ENCODE peak calls at places on chromosomes 16 and 17, in five cellular contexts. I, A, T, J and F are unnamed samples.

GRCh38 chr16:2478273-2478672 is 3.3 kb downstream of the TBC1D24 start:
- DNase-seq in T (no peak), A (no peak), J (no peak), I (no peak), F (no peak)

GRCh38 chr16:87661561-87661960 is 59.3 kb downstream of the JPH3 start:
- DNase-seq in I (peak; percentile 83), J (no peak), A (peak; percentile 45), T (no peak), F (no peak)

GRCh38 chr16:10876799-10877341 is at the start of gene CIITA:
- DNase-seq in A (peak; percentile 96), J (peak; percentile 72), I (no peak), T (no peak), F (no peak)

GRCh38 chr17:56064506-56064905 is 88.8 kb upstream of the ANKFN1 start:
- DNase-seq in I (peak; percentile 70), J (no peak), A (no peak), T (no peak), F (no peak)

GRCh38 chr16:4435668-4436067 is 10.0 kb downstream of the DNAJA3 start:
- DNase-seq in J (no peak), A (no peak), I (no peak), T (no peak), F (no peak)

GRCh38 chr16:243348-243747 is 8.7 kb downstream of the FAM234A start:
- DNase-seq in I (no peak), T (no peak), A (no peak), J (no peak), F (no peak)

GRCh38 chr17:78737332-78737731 is 44.7 kb downstream of the CYTH1 start:
- DNase-seq in J (no peak), T (no peak), A (no peak), I (no peak), F (no peak)

GRCh38 chr17:54992797-54993639 is 24.5 kb downstream of the STXBP4 start:
- DNase-seq in I (peak; percentile 63), J (no peak), T (no peak), A (no peak), F (no peak)

GRCh38 chr17:51353296-51353695 is 93.0 kb downstream of the UTP18 start:
- DNase-seq in J (no peak), A (no peak), I (no peak), T (no peak), F (no peak)

GRCh38 chr16:81416749-81417148 is 27.9 kb upstream of the CMIP start:
- DNase-seq in A (no peak), I (no peak), T (no peak), J (no peak), F (no peak)

GRCh38 chr17:71409712-71410111 is 711.1 kb upstream of the SOX9 start:
- DNase-seq in A (no peak), T (no peak), I (no peak), J (no peak), F (no peak)

GRCh38 chr16:85205747-85206471 is 93.6 kb upstream of the CIBAR2 start:
- DNase-seq in J (peak; percentile 40), A (no peak), I (no peak), T (no peak), F (no peak)

GRCh38 chr17:9470171-9470570 is 105.4 kb downstream of the STX8 start:
- DNase-seq in I (no peak), T (no peak), A (no peak), J (no peak), F (no peak)

GRCh38 chr16:15484662-15485061 is 50.3 kb downstream of the BMERB1 start:
- DNase-seq in I (no peak), A (no peak), T (no peak), J (no peak), F (no peak)

GRCh38 chr17:38464723-38465419 is 36.6 kb downstream of the ARHGAP23 start:
- DNase-seq in I (peak; percentile 55), T (peak; percentile 97), A (no peak), J (peak; percentile 42), F (no peak)

GRCh38 chr17:39747745-39748144 is 10.0 kb downstream of the GRB7 start:
- DNase-seq in T (no peak), J (no peak), A (no peak), I (no peak), F (no peak)

GRCh38 chr17:9241774-9242496 is 220.6 kb downstream of the NTN1 start:
- DNase-seq in J (peak; percentile 29), I (no peak), A (no peak), T (no peak), F (no peak)

GRCh38 chr17:81995463-81996231 is 18.2 kb downstream of the ASPSCR1 start:
- DNase-seq in A (no peak), T (no peak), I (no peak), J (no peak), F (no peak)

GRCh38 chr16:47143329-47143676 is 442 bp downstream of the NETO2 start:
- DNase-seq in T (no peak), I (peak; percentile 89), A (no peak), J (peak; percentile 44), F (no peak)

GRCh38 chr17:28643979-28644781 is 778 bp downstream of the BLTP2 start:
- DNase-seq in T (no peak), J (peak; percentile 69), A (peak; percentile 54), I (peak; percentile 76), F (peak; percentile 90)

GRCh38 chr16:85843471-85844168 is 44.1 kb downstream of the COX4I1 start:
- DNase-seq in J (no peak), I (no peak), A (no peak), T (no peak), F (no peak)

GRCh38 chr16:28975158-28975603 is 603 bp downstream of the SPNS1 start:
- DNase-seq in T (no peak), I (peak; percentile 18), A (no peak), J (no peak), F (no peak)

GRCh38 chr16:84643180-84643583 is 5.1 kb upstream of the KLHL36 start:
- DNase-seq in J (peak; percentile 56), A (peak; percentile 86), I (no peak), T (peak; percentile 93), F (no peak)

GRCh38 chr17:63841350-63842172 is 924 bp downstream of the SMARCD2 start:
- DNase-seq in T (peak; percentile 85), A (no peak), J (peak; percentile 65), I (peak; percentile 71), F (no peak)

GRCh38 chr16:82867425-82867824 is 240.7 kb downstream of the CDH13 start:
- DNase-seq in T (no peak), A (no peak), J (peak; percentile 13), I (no peak), F (no peak)

GRCh38 chr17:82859431-82860403 is 19.9 kb upstream of the ZNF750 start:
- DNase-seq in J (no peak), A (no peak), T (no peak), I (peak; percentile 46), F (no peak)

DNA sequence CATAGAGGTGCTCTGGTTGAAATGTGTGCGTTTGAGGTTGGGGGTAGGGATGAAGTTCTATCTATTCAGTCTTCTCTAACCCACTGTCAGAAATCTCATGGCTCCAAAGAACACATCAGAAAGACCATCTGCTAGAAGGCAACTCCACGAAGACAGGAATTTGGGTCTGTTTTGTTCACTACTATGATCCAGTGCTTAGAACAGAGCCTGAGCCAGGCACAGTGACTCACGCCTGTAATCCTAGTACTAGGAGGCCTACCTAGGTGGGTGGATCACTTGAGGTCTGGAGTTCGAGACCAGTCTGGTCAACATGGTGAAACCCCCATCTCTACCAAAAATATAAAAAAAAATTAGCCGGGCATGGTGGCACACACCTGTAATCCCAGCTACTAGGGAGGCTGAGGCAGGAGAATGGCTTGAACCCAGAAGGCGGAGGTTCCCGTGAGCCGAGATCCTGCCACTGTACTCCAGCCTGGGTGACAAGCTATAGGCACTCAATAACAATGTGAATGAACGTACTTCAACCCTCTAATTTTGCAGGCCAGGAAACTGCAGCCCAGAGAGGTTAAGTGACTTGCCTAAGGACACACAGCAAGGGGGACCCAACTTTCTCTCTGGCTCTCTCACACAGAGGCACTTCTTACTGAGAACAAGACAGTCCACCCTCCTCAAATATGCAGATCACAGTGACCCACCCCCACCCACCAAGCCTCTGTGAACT is 2.2 kb downstream of the CASKIN2 start:
- DNase-seq in J (no peak), I (no peak), T (no peak), A (no peak), F (no peak)
- H3K27ac ChIP-seq in J (no peak overlapping the region), I (no peak overlapping the region), T (peak overlapping the region; percentile 87), A (no peak overlapping the region), F (peak overlapping the region; percentile 92)

DNA sequence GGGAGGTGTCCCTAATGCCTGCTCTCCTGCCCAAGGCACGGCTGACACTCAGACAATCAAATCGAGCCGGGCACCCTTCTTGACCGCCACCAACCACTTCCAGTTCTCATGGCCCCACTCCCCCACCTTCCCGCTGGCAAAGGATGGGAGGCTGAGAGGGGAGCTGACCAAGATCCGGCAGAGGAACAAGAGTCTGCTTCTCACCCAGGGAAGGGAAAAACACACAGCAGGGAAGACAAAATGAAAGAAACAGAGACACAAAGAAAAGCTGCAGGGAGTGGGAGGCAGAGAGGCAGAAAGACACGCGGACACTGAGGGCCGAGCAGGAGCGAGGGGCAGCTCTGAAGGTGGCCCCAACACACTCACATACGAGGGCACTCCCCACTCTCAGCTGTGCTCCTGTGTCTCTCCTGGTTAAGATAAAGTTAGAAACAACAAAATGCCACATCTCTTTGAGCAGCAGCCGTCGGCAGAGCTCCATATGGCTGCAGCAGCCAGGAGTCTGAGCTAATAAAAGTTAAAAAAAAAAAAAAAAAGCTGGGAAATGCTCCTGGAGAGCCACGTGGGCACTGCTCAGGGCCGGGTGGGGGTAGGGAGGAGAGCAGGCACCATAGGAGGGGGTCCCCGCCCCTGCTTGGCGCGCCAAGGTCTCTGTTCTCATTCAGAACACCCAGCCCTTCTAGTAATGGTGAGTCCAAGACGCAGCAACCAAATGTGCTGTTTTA is 7.4 kb downstream of the LRRC75A start:
- DNase-seq in T (no peak), J (no peak), A (no peak), I (peak; percentile 38), F (no peak)
- H3K4me3 ChIP-seq in T (peak overlapping the region; percentile 21), J (no peak overlapping the region), A (no peak overlapping the region), I (peak overlapping the region; percentile 22), F (peak overlapping the region; percentile 31)

DNA sequence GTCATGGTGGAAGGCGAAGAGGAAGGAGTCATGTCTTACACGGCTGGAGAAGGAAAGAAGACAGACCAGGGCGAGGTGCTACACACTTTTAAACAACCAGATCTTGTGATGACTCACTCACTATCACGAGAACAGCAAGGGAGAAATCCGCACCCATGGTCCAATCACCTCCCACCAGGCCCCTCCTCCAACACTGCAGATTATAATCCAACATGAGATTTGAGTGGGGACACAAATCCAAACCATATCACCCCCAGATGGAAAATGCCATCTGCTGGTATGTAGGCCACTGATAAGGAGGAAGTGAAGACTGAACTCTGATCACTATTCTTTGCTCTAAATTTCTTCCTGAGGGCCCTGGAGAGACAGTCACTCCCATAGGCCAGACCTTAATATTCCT is 7.5 kb upstream of the ITGAX start:
- DNase-seq in T (no peak), A (no peak), J (no peak), I (no peak), F (no peak)
- H3K27ac ChIP-seq in T (no peak overlapping the region), A (no peak overlapping the region), J (no peak overlapping the region), I (no peak overlapping the region), F (no peak overlapping the region)

GRCh38 chr17:48624544-48625501 is 1.3 kb downstream of the HOXB9 start:
- DNase-seq in T (no peak), A (no peak), I (peak; percentile 65), J (no peak), F (no peak)
- H3K4me3 ChIP-seq in T (peak overlapping the region; percentile 57), A (no peak overlapping the region), I (peak overlapping the region; percentile 7), J (no peak overlapping the region), F (peak overlapping the region; percentile 35)